ENCODE peak calls at places on chromosomes 7 and 10, in nine cellular contexts. N, G, I, S, P, T, A, C and J are unnamed samples.
A peak's percentile ranks its signal among the peaks of the same experiment; 100 is the strongest.

GRCh38 chr7:85602196-85602595 is 415.3 kb upstream of the SEMA3D start:
- DNase-seq in S (peak; percentile 18), I (no peak), A (no peak), N (no peak), T (peak; percentile 38), P (no peak), C (no peak), G (peak; percentile 3), J (no peak)

GRCh38 chr7:156725074-156725473 is 84.5 kb downstream of the RNF32 start:
- DNase-seq in S (peak; percentile 72), T (peak; percentile 74), I (no peak), P (peak; percentile 58), A (no peak), N (no peak), G (peak; percentile 83), C (no peak), J (no peak)

GRCh38 chr7:2965745-2966270 is 77.9 kb downstream of the CARD11 start:
- DNase-seq in I (no peak), C (no peak), T (no peak), A (no peak), P (no peak), S (no peak), G (no peak), N (no peak), J (no peak)

GRCh38 chr7:155166673-155167370 is 96.7 kb downstream of the HTR5A start:
- DNase-seq in A (no peak), N (no peak), G (no peak), T (peak; percentile 95), S (peak; percentile 93), P (no peak), I (no peak), C (no peak), J (no peak)

GRCh38 chr7:29091722-29092121 is 54.6 kb downstream of the CPVL start:
- DNase-seq in C (no peak), A (no peak), P (no peak), G (no peak), N (peak; percentile 10), I (no peak), S (no peak), T (peak; percentile 10), J (peak; percentile 77)

GRCh38 chr7:148255333-148255732 is 335.2 kb upstream of the C7orf33 start:
- DNase-seq in P (no peak), N (no peak), A (no peak), G (no peak), I (no peak), S (no peak), C (no peak), T (no peak), J (no peak)

GRCh38 chr7:7044806-7045205 is 137.5 kb upstream of the C1GALT1 start:
- DNase-seq in T (no peak), P (no peak), G (no peak), S (no peak), N (no peak), A (no peak), C (no peak), I (no peak), J (no peak)

GRCh38 chr7:20200965-20201364 is 16.2 kb downstream of the MACC1 start:
- DNase-seq in A (no peak), I (no peak), P (no peak), T (no peak), S (no peak), N (no peak), C (no peak), G (no peak), J (no peak)

GRCh38 chr10:110138197-110138812 is 69.1 kb upstream of the MXI1 start:
- DNase-seq in G (peak; percentile 82), A (peak; percentile 20), T (peak; percentile 71), N (peak; percentile 53), P (no peak), C (no peak), S (peak; percentile 52), I (no peak), J (peak; percentile 65)

GRCh38 chr7:117077658-117078057 is 124.4 kb downstream of the ST7 start:
- DNase-seq in C (no peak), A (no peak), S (no peak), N (no peak), P (no peak), I (no peak), T (no peak), G (no peak), J (no peak)

GRCh38 chr7:85205754-85206153 is 18.9 kb upstream of the SEMA3D start:
- DNase-seq in G (no peak), T (no peak), S (no peak), C (no peak), I (no peak), N (no peak), A (no peak), P (no peak), J (no peak)

GRCh38 chr7:101166603-101166908 is 1.2 kb upstream of the VGF start:
- DNase-seq in A (no peak), C (no peak), T (no peak), N (no peak), S (no peak), G (no peak), I (no peak), P (no peak), J (no peak)

GRCh38 chr10:64345856-64346255 is 824.7 kb downstream of the REEP3 start:
- DNase-seq in G (no peak), N (no peak), T (no peak), I (no peak), P (no peak), A (no peak), S (no peak), C (no peak), J (no peak)

GRCh38 chr7:130865408-130866236 is 131.6 kb upstream of the KLF14 start:
- DNase-seq in S (peak; percentile 44), I (no peak), G (peak; percentile 62), A (no peak), T (no peak), P (no peak), N (no peak), C (no peak), J (no peak)
- TF ChIP-seq CTCF in S (peak; percentile 7), I (no peak), G (peak; percentile 26), A (no peak), T (peak; percentile 25), P (no peak), N (no peak), C (no peak), J (no peak)

DNA sequence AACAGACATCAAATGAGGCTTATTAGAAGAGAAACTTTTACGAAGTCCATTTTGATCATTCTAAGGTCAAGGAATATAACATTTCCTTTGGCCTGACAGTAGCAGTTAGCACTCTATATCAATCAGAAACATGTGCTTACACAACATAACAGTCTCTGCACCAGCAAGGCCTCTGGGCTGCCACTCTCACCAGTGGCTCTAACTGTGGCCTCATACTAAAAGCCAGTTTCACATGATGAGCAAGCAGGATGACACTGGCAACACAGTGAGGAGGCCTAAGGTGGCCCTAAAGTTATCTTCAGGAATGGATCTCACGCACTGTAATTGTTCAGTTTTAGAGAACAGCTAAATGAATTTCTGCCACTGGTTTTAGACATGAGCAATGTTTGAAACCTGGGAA is 126.8 kb downstream of the COBL start:
- DNase-seq in T (no peak), I (no peak), N (no peak), C (no peak), S (no peak), G (no peak), A (no peak), P (no peak), J (no peak)
- TF ChIP-seq CTCF in T (no peak), I (no peak), N (no peak), C (no peak), S (no peak), G (no peak), A (no peak), P (no peak), J (no peak)

GRCh38 chr10:82969405-82969804 is 1094.4 kb downstream of the NRG3 start:
- DNase-seq in G (peak; percentile 53), N (no peak), T (peak; percentile 38), P (no peak), I (no peak), A (no peak), C (no peak), S (peak; percentile 23), J (peak; percentile 8)
- TF ChIP-seq CTCF in G (peak; percentile 37), N (no peak), T (peak; percentile 39), P (peak; percentile 25), I (peak; percentile 28), A (peak; percentile 49), C (no peak), S (peak; percentile 40), J (no peak)

GRCh38 chr7:43666938-43667337 is 62.4 kb downstream of the COA1 start:
- DNase-seq in C (no peak), G (peak; percentile 74), A (no peak), S (peak; percentile 49), T (peak; percentile 74), I (no peak), N (no peak), P (no peak), J (no peak)

GRCh38 chr7:43669286-43670081 is 59.8 kb downstream of the COA1 start:
- DNase-seq in S (peak; percentile 78), P (no peak), C (no peak), I (no peak), G (peak; percentile 44), T (peak; percentile 34), A (no peak), N (no peak), J (no peak)

GRCh38 chr7:43660141-43660540 is 69.2 kb downstream of the COA1 start:
- DNase-seq in S (no peak), A (no peak), G (no peak), T (no peak), N (no peak), C (no peak), I (no peak), P (no peak), J (no peak)

GRCh38 chr7:43668035-43668434 is 61.3 kb downstream of the COA1 start:
- DNase-seq in C (no peak), P (no peak), I (no peak), S (no peak), A (no peak), N (no peak), T (no peak), G (no peak), J (no peak)

DNA sequence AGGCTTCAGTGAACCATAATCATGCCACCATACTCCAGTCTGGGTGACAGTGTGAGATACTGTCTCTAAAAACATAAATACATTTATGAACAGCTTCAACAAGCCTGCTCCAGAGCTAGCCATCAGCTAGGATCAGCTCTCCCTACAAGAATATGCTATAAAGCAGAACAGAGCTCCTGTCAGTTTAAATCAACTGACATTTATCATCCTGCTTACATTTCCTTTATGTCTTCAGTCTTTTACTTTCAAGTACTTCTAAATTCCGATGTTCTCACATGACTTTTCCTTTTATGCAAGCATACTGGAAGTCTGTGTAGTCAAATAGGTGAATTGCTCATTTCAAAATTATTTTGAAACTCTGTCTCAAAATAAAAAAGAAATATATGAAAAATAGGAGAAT is 64.6 kb downstream of the COA1 start:
- DNase-seq in T (no peak), N (no peak), C (no peak), S (no peak), A (no peak), P (no peak), G (no peak), I (no peak), J (no peak)
- TF ChIP-seq CTCF in T (no peak), N (no peak), C (no peak), S (no peak), A (no peak), P (no peak), G (no peak), I (no peak), J (no peak)

DNA sequence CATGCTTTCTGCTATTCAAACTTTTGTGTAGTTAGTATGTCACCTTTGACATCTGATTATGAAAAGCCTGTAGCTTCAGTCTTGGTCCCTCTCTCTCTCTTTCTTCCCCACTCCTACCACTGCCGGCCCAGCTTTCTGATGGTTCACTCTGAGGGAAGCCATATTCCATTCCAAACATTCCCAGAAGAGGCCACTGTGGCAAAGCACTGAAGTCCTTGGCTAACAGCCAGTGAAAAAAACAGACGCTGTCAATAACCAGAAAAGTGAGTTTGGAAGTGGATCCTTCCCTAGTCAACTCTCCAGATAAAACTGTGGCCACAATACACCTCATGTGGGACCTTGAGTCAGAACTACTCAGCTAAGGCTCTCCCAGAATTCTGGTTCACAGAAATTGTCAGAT is 950.7 kb upstream of the PHF14 start:
- DNase-seq in P (peak; percentile 47), A (peak; percentile 41), N (no peak), T (no peak), S (peak; percentile 11), C (no peak), G (no peak), I (no peak), J (no peak)
- TF ChIP-seq CTCF in P (peak; percentile 47), A (peak; percentile 47), N (no peak), T (no peak), S (no peak), C (peak; percentile 34), G (no peak), I (peak; percentile 37), J (no peak)